ENCODE peak calls at places on chromosome 14, in five cellular contexts. T is AG09309; S is HT1080; P is CD8-positive, alpha-beta T cell; B is NCI-H1105 treated with DMSO at 0.1 percent for 48 hours. H is an unnamed sample.

GRCh38 chr14:95623195-95623594 is 63.0 kb upstream of the TCL1B start:
- DNase-seq in T (no peak), S (no peak), B (no peak), P (no peak), H (no peak)

GRCh38 chr14:96407980-96408570 is 16.1 kb downstream of the AK7 start:
- DNase-seq in P (no peak), T (no peak), B (no peak), S (no peak), H (no peak)

GRCh38 chr14:32259368-32260013 is 56.4 kb upstream of the RNU6-8 start:
- DNase-seq in B (no peak), P (no peak), T (peak), S (peak), H (peak)

GRCh38 chr14:92728781-92729364 is 19.6 kb downstream of the LGMN start:
- DNase-seq in T (no peak), P (no peak), B (peak), S (peak), H (no peak)

GRCh38 chr14:68486033-68486732 is 306.7 kb downstream of the ZFP36L1 start:
- DNase-seq in S (no peak), B (no peak), T (no peak), P (no peak), H (no peak)

GRCh38 chr14:57897148-57897547 is 31.3 kb upstream of the SLC35F4 start:
- DNase-seq in S (no peak), T (no peak), P (no peak), B (no peak), H (no peak)

GRCh38 chr14:41899416-41899815 is 292.7 kb downstream of the LRFN5 start:
- DNase-seq in S (no peak), P (no peak), B (peak), T (no peak), H (no peak)

GRCh38 chr14:67674139-67674479 is 323 bp downstream of the VTI1B start:
- DNase-seq in S (peak), B (peak), T (no peak), P (peak), H (peak)

GRCh38 chr14:57865450-57866198 is at the start of gene SLC35F4:
- DNase-seq in P (no peak), B (peak), T (no peak), S (peak), H (no peak)

GRCh38 chr14:68695326-68695768 is 97.5 kb downstream of the ZFP36L1 start:
- DNase-seq in S (peak), P (no peak), T (peak), B (no peak), H (no peak)

GRCh38 chr14:91419044-91419397 is 1.4 kb upstream of the CCDC88C start:
- DNase-seq in T (no peak), P (no peak), B (no peak), S (no peak), H (no peak)

GRCh38 chr14:89325299-89325883 is 91.6 kb downstream of the FOXN3 start:
- DNase-seq in P (no peak), S (no peak), B (no peak), T (no peak), H (no peak)

GRCh38 chr14:76371066-76371465 is 4.9 kb upstream of the ESRRB start:
- DNase-seq in P (no peak), B (no peak), T (no peak), S (no peak), H (no peak)

GRCh38 chr14:99730876-99731351 is 46.8 kb downstream of the CYP46A1 start:
- DNase-seq in P (no peak), S (no peak), B (no peak), T (no peak), H (peak)

GRCh38 chr14:96309128-96309906 is 53.3 kb downstream of the BDKRB1 start:
- DNase-seq in P (no peak), S (no peak), T (no peak), B (no peak), H (no peak)

H was measured in Peyer's patch.